ENCODE peak calls at places on chromosomes 3 and 15, in four cellular contexts. D is hepatocyte, X is cardiac muscle cell, V is Calu3. C is an unnamed sample.
A peak's percentile ranks its signal among the peaks of the same experiment; 100 is the strongest.

GRCh38 chr3:126356373-126357298 is 572 bp downstream of the KLF15 start:
- DNase-seq in V (no peak), X (peak; percentile 37), D (peak; percentile 44), C (no peak)

GRCh38 chr3:197496746-197497125 is 59.0 kb downstream of the BDH1 start:
- DNase-seq in D (no peak), V (no peak), X (no peak), C (no peak)

GRCh38 chr3:170038434-170039110 is 777 bp downstream of the GPR160 start:
- DNase-seq in X (no peak), V (peak; percentile 79), D (peak; percentile 65), C (no peak)

GRCh38 chr3:87167634-87168456 is 59.3 kb upstream of the CHMP2B start:
- DNase-seq in V (peak; percentile 36), X (peak; percentile 72), D (peak; percentile 66), C (peak; percentile 10)

GRCh38 chr15:31472636-31473383 is 146.2 kb downstream of the KLF13 start:
- DNase-seq in D (no peak), V (no peak), X (peak; percentile 47), C (peak; percentile 81)

GRCh38 chr15:87489902-87490301 is 766.6 kb downstream of the NTRK3 start:
- DNase-seq in V (no peak), X (no peak), D (no peak), C (no peak)

GRCh38 chr3:69309810-69310209 is 76.1 kb downstream of the FRMD4B start:
- DNase-seq in X (peak; percentile 68), V (peak; percentile 49), D (peak; percentile 58), C (no peak)

GRCh38 chr15:101025116-101025885 is 106.1 kb downstream of the LRRK1 start:
- DNase-seq in V (no peak), X (no peak), D (no peak), C (no peak)

GRCh38 chr3:27752926-27753325 is 30.8 kb upstream of the EOMES start:
- DNase-seq in D (no peak), V (no peak), X (no peak), C (no peak)

GRCh38 chr15:68488966-68489365 is 57.0 kb upstream of the ITGA11 start:
- DNase-seq in V (no peak), X (no peak), D (no peak), C (no peak)

GRCh38 chr3:38587548-38588131 is 61.8 kb downstream of the SCN5A start:
- DNase-seq in X (no peak), V (no peak), D (no peak), C (no peak)

GRCh38 chr3:187630421-187630820 is 39.8 kb downstream of the SST start:
- DNase-seq in V (no peak), D (no peak), X (no peak), C (no peak)

GRCh38 chr3:46889381-46890110 is 12.0 kb downstream of the PTH1R start:
- DNase-seq in X (peak; percentile 55), D (peak; percentile 59), V (no peak), C (no peak)

GRCh38 chr3:172449468-172450149 is 1.4 kb upstream of the GHSR start:
- DNase-seq in V (peak; percentile 46), D (peak; percentile 64), X (peak; percentile 56), C (no peak)

GRCh38 chr15:72685925-72686794 is at the start of the genes BBS4 and HIGD2B:
- DNase-seq in V (peak; percentile 94), D (peak; percentile 93), X (peak; percentile 88), C (peak; percentile 75)
- TF ChIP-seq CTCF in V (no peak), D (no peak), X (no peak), C (no peak)

GRCh38 chr3:122680381-122681293 is at the start of gene PARP14:
- DNase-seq in X (peak; percentile 78), V (peak; percentile 72), D (peak; percentile 82), C (no peak)
- TF ChIP-seq CTCF in X (no peak), V (no peak), D (peak; percentile 0), C (no peak)

GRCh38 chr3:185976977-185977678 is 39.3 kb upstream of the TRA2B start:
- DNase-seq in V (peak; percentile 91), X (peak; percentile 80), D (peak; percentile 86), C (peak; percentile 41)
- TF ChIP-seq CTCF in V (peak; percentile 99), X (peak; percentile 94), D (peak; percentile 85), C (peak; percentile 95)

GRCh38 chr15:22919171-22919570 is 61.0 kb downstream of the CYFIP1 start:
- DNase-seq in X (no peak), D (no peak), V (no peak), C (no peak)

GRCh38 chr15:22925875-22926274 is 54.3 kb downstream of the CYFIP1 start:
- DNase-seq in X (no peak), D (no peak), V (no peak), C (no peak)

GRCh38 chr15:22918596-22919140 is 61.5 kb downstream of the CYFIP1 start:
- DNase-seq in X (no peak), V (no peak), D (no peak), C (no peak)

GRCh38 chr15:22918056-22918455 is 62.1 kb downstream of the CYFIP1 start:
- DNase-seq in D (no peak), X (no peak), V (no peak), C (no peak)

GRCh38 chr15:22922003-22922402 is 58.2 kb downstream of the CYFIP1 start:
- DNase-seq in D (no peak), V (no peak), X (no peak), C (no peak)
- TF ChIP-seq CTCF in D (no peak), V (no peak), X (no peak), C (no peak)

GRCh38 chr3:31688847-31689246 is 156.1 kb downstream of the STT3B start:
- DNase-seq in V (no peak), D (no peak), X (no peak), C (no peak)

GRCh38 chr3:31693346-31693745 is 160.6 kb downstream of the STT3B start:
- DNase-seq in X (no peak), D (no peak), V (no peak), C (no peak)

GRCh38 chr3:31696009-31696297 is 163.2 kb downstream of the STT3B start:
- DNase-seq in D (no peak), X (no peak), V (no peak), C (no peak)

GRCh38 chr3:31695280-31696008 is 162.7 kb downstream of the STT3B start:
- DNase-seq in X (no peak), D (peak; percentile 38), V (peak; percentile 9), C (no peak)

DNA sequence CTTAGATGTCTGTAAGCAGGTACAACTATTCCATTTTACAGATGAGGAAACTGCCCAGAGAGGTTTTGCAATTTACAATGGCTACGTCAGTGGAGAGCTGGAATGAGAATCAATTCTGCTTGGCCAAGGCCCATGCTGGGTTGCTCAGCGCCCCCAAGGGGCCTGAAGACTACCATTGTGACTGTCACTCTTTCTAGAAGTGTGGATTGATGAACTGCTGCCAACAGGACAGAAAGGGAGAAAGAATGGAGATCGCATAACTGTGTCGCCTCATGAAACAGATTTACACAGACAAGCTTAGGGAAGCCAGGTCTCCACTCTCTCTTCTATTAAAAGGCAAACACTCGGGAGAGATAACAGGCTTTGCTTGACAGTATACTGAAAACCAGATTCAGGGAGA is 160.0 kb downstream of the STT3B start:
- DNase-seq in X (no peak), V (no peak), D (no peak), C (no peak)
- TF ChIP-seq CTCF in X (no peak), V (no peak), D (no peak), C (peak; percentile 41)

GRCh38 chr3:14148041-14148985 is 23.5 kb downstream of the TMEM43 start:
- DNase-seq in X (no peak), V (peak; percentile 17), D (no peak), C (no peak)
- TF ChIP-seq CTCF in X (no peak), V (no peak), D (no peak), C (no peak)

GRCh38 chr3:36867810-36868209 is 77.0 kb downstream of the TRANK1 start:
- DNase-seq in V (no peak), X (no peak), D (no peak), C (no peak)

GRCh38 chr3:36874351-36874874 is 70.4 kb downstream of the TRANK1 start:
- DNase-seq in V (no peak), D (no peak), X (peak; percentile 5), C (no peak)

GRCh38 chr3:36868614-36869436 is 76.0 kb downstream of the TRANK1 start:
- DNase-seq in X (peak; percentile 75), V (peak; percentile 43), D (peak; percentile 72), C (peak; percentile 31)

GRCh38 chr3:36875397-36875796 is 69.5 kb downstream of the TRANK1 start:
- DNase-seq in D (no peak), V (no peak), X (no peak), C (no peak)

GRCh38 chr3:36871379-36872126 is 73.3 kb downstream of the TRANK1 start:
- DNase-seq in V (no peak), X (no peak), D (no peak), C (no peak)
- TF ChIP-seq CTCF in V (no peak), X (no peak), D (no peak), C (peak; percentile 7)

GRCh38 chr3:142910280-142910679 is 21.4 kb upstream of the PCOLCE2 start:
- DNase-seq in V (no peak), D (peak; percentile 16), X (no peak), C (no peak)

GRCh38 chr3:142907996-142908395 is 19.1 kb upstream of the PCOLCE2 start:
- DNase-seq in D (no peak), X (no peak), V (no peak), C (no peak)

GRCh38 chr3:142909282-142909681 is 20.4 kb upstream of the PCOLCE2 start:
- DNase-seq in V (no peak), X (no peak), D (no peak), C (no peak)

GRCh38 chr3:142902356-142902755 is 13.5 kb upstream of the PCOLCE2 start:
- DNase-seq in X (no peak), D (no peak), V (no peak), C (no peak)

GRCh38 chr3:142904639-142905441 is 16.0 kb upstream of the PCOLCE2 start:
- DNase-seq in X (peak; percentile 32), V (peak; percentile 65), D (peak; percentile 75), C (peak; percentile 15)
- TF ChIP-seq CTCF in X (no peak), V (peak; percentile 63), D (no peak), C (peak; percentile 14)

GRCh38 chr3:58026598-58026997 is 18.4 kb downstream of the FLNB start:
- DNase-seq in V (no peak), X (no peak), D (no peak), C (no peak)
- TF ChIP-seq CTCF in V (no peak), X (no peak), D (no peak), C (no peak)